ENCODE peak calls at places on chromosomes 6 and 20, in eight cellular contexts. I, B, R, A, S, X, E and Q are unnamed samples.

GRCh38 chr6:20707166-20707485 is 172.9 kb downstream of the CDKAL1 start:
- DNase-seq in I (peak; percentile 51), B (no peak), R (no peak), A (no peak), S (no peak), X (no peak), E (no peak), Q (no peak)

GRCh38 chr6:74609857-74610256 is 596.0 kb downstream of the COL12A1 start:
- DNase-seq in I (no peak), B (no peak), R (no peak), A (no peak), S (no peak), X (peak; percentile 55), E (no peak), Q (no peak)

GRCh38 chr6:26017567-26017966 is 55.0 kb downstream of the TRIM38 start:
- DNase-seq in I (no peak), B (peak; percentile 84), R (peak; percentile 56), A (peak; percentile 59), S (peak; percentile 72), X (peak; percentile 94), E (peak; percentile 48), Q (peak; percentile 62)

GRCh38 chr6:170288091-170288631 is 2.7 kb downstream of the DLL1 start:
- DNase-seq in I (no peak), B (no peak), R (no peak), A (no peak), S (no peak), X (no peak), E (no peak), Q (no peak)

GRCh38 chr6:23305325-23305943 is 736.1 kb downstream of the HDGFL1 start:
- DNase-seq in I (no peak), B (no peak), R (no peak), A (no peak), S (no peak), X (no peak), E (no peak), Q (no peak)

GRCh38 chr20:2729251-2729713 is 36.7 kb downstream of the EBF4 start:
- DNase-seq in I (no peak), B (no peak), R (no peak), A (no peak), S (peak; percentile 46), X (no peak), E (no peak), Q (no peak)

GRCh38 chr6:116969211-116969863 is 92.3 kb downstream of the RFX6 start:
- DNase-seq in I (peak; percentile 60), B (peak; percentile 22), R (no peak), A (peak; percentile 20), S (peak; percentile 57), X (peak; percentile 63), E (no peak), Q (no peak)

GRCh38 chr6:20771427-20771826 is 237.2 kb downstream of the CDKAL1 start:
- DNase-seq in I (no peak), B (no peak), R (no peak), A (no peak), S (no peak), X (no peak), E (no peak), Q (no peak)

GRCh38 chr20:54155736-54156317 is 18.0 kb downstream of the CYP24A1 start:
- DNase-seq in I (no peak), B (no peak), R (no peak), A (no peak), S (no peak), X (no peak), E (no peak), Q (no peak)

GRCh38 chr6:82909551-82909950 is 156.1 kb downstream of the UBE3D start:
- DNase-seq in I (no peak), B (peak; percentile 59), R (no peak), A (no peak), S (no peak), X (peak; percentile 18), E (no peak), Q (no peak)

GRCh38 chr20:41316602-41317535 is 662 bp downstream of the ZHX3 start:
- DNase-seq in I (peak; percentile 80), B (no peak), R (peak; percentile 83), A (peak; percentile 65), S (peak; percentile 73), X (peak; percentile 91), E (peak; percentile 85), Q (peak; percentile 84)

GRCh38 chr6:5671162-5671561 is 335.6 kb downstream of the NRN1 start:
- DNase-seq in I (no peak), B (no peak), R (no peak), A (peak; percentile 31), S (no peak), X (peak; percentile 79), E (peak; percentile 10), Q (no peak)

GRCh38 chr20:24684421-24684871 is 215.0 kb downstream of the SYNDIG1 start:
- DNase-seq in I (no peak), B (no peak), R (no peak), A (no peak), S (no peak), X (no peak), E (no peak), Q (no peak)

GRCh38 chr6:21331221-21331620 is 262.3 kb upstream of the SOX4 start:
- DNase-seq in I (no peak), B (no peak), R (no peak), A (no peak), S (no peak), X (no peak), E (peak; percentile 24), Q (no peak)

GRCh38 chr20:20085071-20085470 is 32.7 kb downstream of the CFAP61 start:
- DNase-seq in I (no peak), B (no peak), R (no peak), A (no peak), S (no peak), X (peak; percentile 16), E (no peak), Q (peak; percentile 78)

GRCh38 chr6:124823240-124824105 is 138.8 kb upstream of the RNF217 start:
- DNase-seq in I (no peak), B (no peak), R (no peak), A (no peak), S (no peak), X (no peak), E (no peak), Q (no peak)

GRCh38 chr20:8461186-8461585 is 329.1 kb downstream of the PLCB1 start:
- DNase-seq in I (no peak), B (no peak), R (no peak), A (no peak), S (no peak), X (no peak), E (no peak), Q (no peak)

GRCh38 chr6:18507018-18507415 is 119.9 kb downstream of the RNF144B start:
- DNase-seq in I (no peak), B (no peak), R (no peak), A (no peak), S (peak; percentile 24), X (no peak), E (no peak), Q (no peak)

GRCh38 chr6:34534656-34535055 is 21.5 kb downstream of the SPDEF start:
- DNase-seq in I (no peak), B (no peak), R (no peak), A (no peak), S (no peak), X (no peak), E (no peak), Q (no peak)

GRCh38 chr20:309306-309840 is 12.0 kb downstream of the ZCCHC3 start:
- DNase-seq in I (no peak), B (no peak), R (no peak), A (no peak), S (no peak), X (peak; percentile 50), E (no peak), Q (no peak)

GRCh38 chr6:33856034-33856590 is 52.3 kb upstream of the MLN start:
- DNase-seq in I (no peak), B (no peak), R (no peak), A (no peak), S (no peak), X (no peak), E (no peak), Q (no peak)

GRCh38 chr6:4426916-4427315 is 291.5 kb upstream of the ECI2 start:
- DNase-seq in I (no peak), B (no peak), R (no peak), A (no peak), S (no peak), X (no peak), E (no peak), Q (no peak)

GRCh38 chr20:47113362-47114118 is 218.9 kb downstream of the EYA2 start:
- DNase-seq in I (no peak), B (no peak), R (no peak), A (no peak), S (no peak), X (peak; percentile 56), E (no peak), Q (no peak)

GRCh38 chr20:50344232-50345071 is 153.8 kb downstream of the CEBPB start:
- DNase-seq in I (peak; percentile 54), B (no peak), R (no peak), A (no peak), S (peak; percentile 8), X (no peak), E (no peak), Q (no peak)
- TF ChIP-seq CTCF in I (peak; percentile 28), B (peak; percentile 16), R (peak; percentile 55), A (peak; percentile 29), S (peak; percentile 50), X (peak; percentile 29), E (no peak), Q (no peak)

GRCh38 chr20:38999217-38999616 is 37.1 kb downstream of the DHX35 start:
- DNase-seq in I (no peak), B (no peak), R (no peak), A (no peak), S (no peak), X (no peak), E (no peak), Q (no peak)

GRCh38 chr20:38991814-38992593 is 29.9 kb downstream of the DHX35 start:
- DNase-seq in I (no peak), B (no peak), R (no peak), A (no peak), S (no peak), X (no peak), E (no peak), Q (no peak)

GRCh38 chr20:38999965-39000910 is 38.1 kb downstream of the DHX35 start:
- DNase-seq in I (no peak), B (no peak), R (no peak), A (no peak), S (no peak), X (no peak), E (no peak), Q (no peak)

GRCh38 chr20:38995536-38996044 is 33.4 kb downstream of the DHX35 start:
- DNase-seq in I (no peak), B (no peak), R (no peak), A (no peak), S (no peak), X (no peak), E (no peak), Q (no peak)

GRCh38 chr20:38997622-38998021 is 35.5 kb downstream of the DHX35 start:
- DNase-seq in I (no peak), B (no peak), R (no peak), A (no peak), S (peak; percentile 13), X (no peak), E (no peak), Q (no peak)
- H3K4me3 ChIP-seq in I (no peak overlapping the region), B (no peak overlapping the region), R (no peak overlapping the region), A (no peak overlapping the region), S (no peak overlapping the region), X (no peak overlapping the region), E (no peak overlapping the region), Q (no peak overlapping the region)

GRCh38 chr20:34676642-34677373 is at the start of gene PIGU:
- DNase-seq in I (peak; percentile 100), B (peak; percentile 77), R (peak; percentile 83), A (peak; percentile 95), S (peak; percentile 97), X (peak; percentile 89), E (peak; percentile 85), Q (peak; percentile 97)
- TF ChIP-seq CTCF in I (peak; percentile 49), B (no peak), R (no peak), A (no peak), S (no peak), X (no peak), E (peak; percentile 58), Q (peak; percentile 22)

GRCh38 chr6:167850792-167851191 is 24.1 kb downstream of the AFDN start:
- DNase-seq in I (no peak), B (no peak), R (no peak), A (no peak), S (no peak), X (no peak), E (no peak), Q (no peak)
- H3K4me3 ChIP-seq in I (no peak overlapping the region), B (no peak overlapping the region), R (no peak overlapping the region), A (no peak overlapping the region), S (no peak overlapping the region), X (no peak overlapping the region), E (no peak overlapping the region), Q (no peak overlapping the region)